ENCODE peak calls at places on chromosomes 1 and 21, in five cellular contexts. U is AG04450, G is stomach, O is aorta, B is fibroblast of lung. R is an unnamed sample.

GRCh38 chr1:231691618-231692259 is 65.1 kb downstream of the DISC1 start:
- DNase-seq in U (no peak), G (no peak), O (peak; percentile 83), B (no peak), R (no peak)

GRCh38 chr1:85847356-85847755 is 139.1 kb upstream of the ZNHIT6 start:
- DNase-seq in U (no peak), G (no peak), O (no peak), B (no peak), R (no peak)

GRCh38 chr1:39933956-39934941 is 20.7 kb upstream of the MFSD2A start:
- DNase-seq in U (peak; percentile 75), G (peak; percentile 73), O (peak; percentile 80), B (peak; percentile 99), R (peak; percentile 90)

GRCh38 chr1:30778979-30779293 is 21.4 kb upstream of the LAPTM5 start:
- DNase-seq in U (no peak), G (no peak), O (no peak), B (no peak), R (no peak)

GRCh38 chr1:53335661-53336060 is 7.8 kb upstream of the LRP8 start:
- DNase-seq in U (no peak), G (no peak), O (no peak), B (no peak), R (no peak)

GRCh38 chr1:59985901-59986735 is 59.5 kb upstream of the CYP2J2 start:
- DNase-seq in U (no peak), G (no peak), O (no peak), B (no peak), R (no peak)

GRCh38 chr21:29219165-29219770 is 79.5 kb upstream of the BACH1 start:
- DNase-seq in U (no peak), G (no peak), O (no peak), B (peak; percentile 51), R (no peak)

GRCh38 chr1:201877877-201878339 is 10.8 kb upstream of the SHISA4 start:
- DNase-seq in U (no peak), G (no peak), O (no peak), B (peak; percentile 69), R (no peak)

GRCh38 chr1:19737413-19737812 is 62.3 kb downstream of the TMCO4 start:
- DNase-seq in U (no peak), G (no peak), O (no peak), B (no peak), R (no peak)

GRCh38 chr1:115456441-115456961 is 118.5 kb upstream of the NGF start:
- DNase-seq in U (no peak), G (no peak), O (no peak), B (no peak), R (no peak)

GRCh38 chr21:26748066-26748465 is 97.1 kb downstream of the ADAMTS1 start:
- DNase-seq in U (no peak), G (no peak), O (no peak), B (no peak), R (no peak)

GRCh38 chr1:232805269-232806070 is at the start of gene MAP10:
- DNase-seq in U (peak; percentile 42), G (peak; percentile 66), O (peak; percentile 89), B (peak; percentile 86), R (peak; percentile 90)

GRCh38 chr1:118122234-118123004 is 62.6 kb downstream of the SPAG17 start:
- DNase-seq in U (no peak), G (no peak), O (no peak), B (no peak), R (no peak)

GRCh38 chr1:1869459-1869858 is 21.4 kb downstream of the GNB1 start:
- DNase-seq in U (no peak), G (no peak), O (no peak), B (no peak), R (no peak)

GRCh38 chr1:113895961-113896360 is 8.6 kb upstream of the BCL2L15 start:
- DNase-seq in U (no peak), G (no peak), O (no peak), B (no peak), R (no peak)

GRCh38 chr1:229579101-229579651 is 20.7 kb upstream of the ABCB10 start:
- DNase-seq in U (no peak), G (no peak), O (no peak), B (peak; percentile 42), R (no peak)

GRCh38 chr1:229581485-229581884 is 23.0 kb upstream of the ABCB10 start:
- DNase-seq in U (no peak), G (no peak), O (no peak), B (no peak), R (no peak)

GRCh38 chr1:229585338-229585737 is 26.8 kb upstream of the ABCB10 start:
- DNase-seq in U (no peak), G (no peak), O (no peak), B (no peak), R (no peak)

GRCh38 chr1:229582715-229583114 is 24.2 kb upstream of the ABCB10 start:
- DNase-seq in U (no peak), G (no peak), O (no peak), B (no peak), R (no peak)

DNA sequence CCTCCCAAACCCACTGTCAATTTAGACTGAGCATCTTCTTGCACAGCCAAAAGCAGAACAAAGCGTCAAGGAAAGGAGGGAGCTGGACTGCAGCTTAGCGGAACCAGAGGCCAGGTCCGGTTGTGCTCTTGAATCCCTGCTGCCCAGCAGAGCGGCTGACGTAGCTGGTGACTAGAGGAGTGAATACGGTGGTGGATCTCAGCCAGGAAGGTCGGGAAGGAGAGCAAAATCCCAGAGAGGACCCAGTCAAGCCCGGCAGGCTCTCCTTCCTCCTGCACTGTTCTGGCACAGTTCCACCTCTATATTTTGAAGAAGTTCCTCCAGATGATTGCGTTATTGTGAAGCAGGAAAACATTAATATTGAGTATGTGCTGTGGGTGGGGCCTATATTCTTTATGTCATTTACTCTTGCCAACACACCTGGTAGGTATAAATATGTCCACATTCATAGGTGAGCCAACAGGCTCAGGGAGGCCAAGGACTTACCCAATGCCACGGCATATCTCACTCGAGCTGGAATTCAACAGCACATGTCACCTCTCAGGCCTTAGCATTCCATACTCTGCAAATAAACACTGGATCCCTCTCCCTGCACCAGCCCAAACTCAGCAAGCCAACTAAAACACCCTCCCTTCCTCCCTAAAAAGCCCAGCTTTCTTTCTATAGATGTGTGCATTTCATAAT is 23.6 kb upstream of the ABCB10 start:
- DNase-seq in U (no peak), G (peak; percentile 58), O (peak; percentile 87), B (peak; percentile 30), R (peak; percentile 43)
- H3K27ac ChIP-seq in U (no peak overlapping the region), G (peak overlapping the region; percentile 71), O (peak overlapping the region; percentile 39), B (no peak overlapping the region), R (peak overlapping the region; percentile 2)

GRCh38 chr1:204029016-204029415 is 43.9 kb upstream of the SOX13 start:
- DNase-seq in U (no peak), G (no peak), O (peak; percentile 45), B (no peak), R (no peak)

GRCh38 chr1:204027446-204027845 is 45.5 kb upstream of the SOX13 start:
- DNase-seq in U (no peak), G (no peak), O (no peak), B (no peak), R (no peak)

GRCh38 chr1:204033321-204033720 is 39.6 kb upstream of the SOX13 start:
- DNase-seq in U (no peak), G (no peak), O (no peak), B (no peak), R (no peak)

GRCh38 chr1:204032642-204033235 is 40.2 kb upstream of the SOX13 start:
- DNase-seq in U (no peak), G (no peak), O (no peak), B (no peak), R (no peak)

DNA sequence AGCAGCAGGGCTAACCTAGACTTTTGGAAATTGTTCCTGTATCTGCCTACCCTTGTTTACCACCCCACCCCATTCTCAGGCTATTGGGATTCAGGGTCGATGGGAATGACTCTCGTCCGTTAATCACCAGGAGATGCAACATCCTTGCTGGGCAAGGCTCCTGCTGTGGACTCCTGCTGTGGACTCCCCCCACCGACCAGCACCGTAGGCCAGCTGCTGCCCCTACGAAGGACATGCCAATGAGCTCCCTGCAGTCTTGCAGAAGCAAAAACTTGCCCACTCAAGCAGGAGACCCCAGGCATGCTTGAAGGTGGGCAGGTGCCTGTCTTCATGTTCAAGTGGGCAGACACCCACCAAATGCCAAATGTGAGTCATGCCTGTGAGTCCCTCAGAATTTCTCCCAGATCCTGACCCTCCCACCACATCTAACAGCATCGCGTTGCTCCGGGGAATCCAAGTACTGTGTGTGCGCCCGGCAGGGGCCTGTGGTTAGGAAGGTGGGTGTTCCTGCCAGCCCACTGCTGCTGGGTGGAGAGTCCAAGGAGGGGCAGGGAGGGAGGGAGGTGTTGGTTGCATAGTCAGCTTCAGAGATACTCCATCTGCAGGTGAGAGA is 41.7 kb upstream of the SOX13 start:
- DNase-seq in U (no peak), G (no peak), O (no peak), B (no peak), R (no peak)
- H3K4me3 ChIP-seq in U (no peak overlapping the region), G (no peak overlapping the region), O (no peak overlapping the region), B (no peak overlapping the region), R (no peak overlapping the region)

DNA sequence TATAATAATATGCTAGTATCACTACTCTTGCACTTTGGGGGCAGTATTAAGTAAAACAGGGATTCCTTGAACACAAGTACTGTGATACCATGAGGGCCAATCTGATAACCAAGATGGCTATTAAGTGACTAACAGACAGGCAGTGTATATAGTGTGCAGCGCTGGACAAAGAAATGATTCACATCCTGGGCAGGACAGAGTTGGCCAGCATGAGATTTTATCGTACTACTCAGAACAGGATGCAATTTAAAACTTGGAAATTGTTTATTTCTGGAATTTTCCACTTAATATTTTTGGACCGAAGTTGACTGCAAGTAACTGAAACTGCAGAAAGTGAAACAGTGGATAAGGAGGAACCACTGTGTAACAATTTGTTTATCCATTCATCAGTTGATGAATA is 74.6 kb downstream of the DNTTIP2 start:
- DNase-seq in U (peak; percentile 67), G (no peak), O (no peak), B (peak; percentile 92), R (no peak)
- H3K27ac ChIP-seq in U (no peak overlapping the region), G (no peak overlapping the region), O (no peak overlapping the region), B (peak overlapping the region; percentile 53), R (no peak overlapping the region)

GRCh38 chr1:9416918-9417500 is 122.3 kb upstream of the SLC25A33 start:
- DNase-seq in U (no peak), G (no peak), O (no peak), B (no peak), R (no peak)

GRCh38 chr1:9416506-9416905 is 122.8 kb upstream of the SLC25A33 start:
- DNase-seq in U (no peak), G (no peak), O (no peak), B (no peak), R (no peak)

GRCh38 chr1:9410737-9411297 is 118.1 kb downstream of the SPSB1 start:
- DNase-seq in U (no peak), G (no peak), O (no peak), B (peak; percentile 30), R (no peak)

GRCh38 chr1:9413877-9414213 is 121.2 kb downstream of the SPSB1 start:
- DNase-seq in U (no peak), G (no peak), O (peak; percentile 90), B (no peak), R (no peak)

DNA sequence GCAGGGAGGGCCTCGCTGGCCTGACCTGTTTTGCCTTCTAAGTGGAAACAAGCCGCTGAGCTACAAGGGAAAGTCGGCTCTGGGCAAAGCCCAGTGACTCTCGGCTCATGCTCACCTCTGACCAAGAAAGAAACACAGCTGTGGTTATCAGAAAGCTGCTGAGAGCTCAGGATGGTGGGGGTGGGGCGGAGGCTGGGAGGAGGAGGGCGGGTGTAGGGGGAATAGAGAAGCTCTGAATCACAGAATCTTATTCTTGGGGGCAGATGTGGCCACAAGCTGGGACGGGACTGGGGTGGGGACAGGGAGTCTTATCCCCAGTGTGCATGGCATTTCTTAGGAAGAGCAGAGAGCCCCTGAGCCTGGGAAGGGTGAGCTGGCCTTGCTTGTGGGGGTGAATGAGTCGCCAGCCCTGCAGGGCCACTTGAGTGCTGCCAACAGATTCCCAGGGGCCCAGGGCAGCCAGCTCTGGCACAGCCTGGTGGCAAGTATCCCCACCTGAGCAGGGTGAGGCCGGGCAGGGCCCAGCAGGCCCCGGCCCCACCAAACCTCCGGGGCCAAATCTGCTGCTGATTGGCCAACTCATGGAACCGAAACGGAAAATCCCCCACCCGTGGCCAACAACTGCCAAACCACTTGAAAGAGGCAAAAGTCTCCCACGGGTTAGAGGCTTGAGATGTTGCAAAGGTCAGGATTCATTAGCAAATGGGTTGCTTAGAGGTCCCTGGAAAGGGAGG is 120.6 kb downstream of the SPSB1 start:
- DNase-seq in U (peak; percentile 78), G (peak; percentile 86), O (peak; percentile 88), B (peak; percentile 95), R (peak; percentile 82)
- H3K4me3 ChIP-seq in U (no peak overlapping the region), G (no peak overlapping the region), O (no peak overlapping the region), B (no peak overlapping the region), R (no peak overlapping the region)